ENCODE peak calls at places on chromosomes 2 and 18, in five cellular contexts. N, U, Z, V and I are unnamed samples. For H3K27me3, the result is how much of the 10 kb centered on the place peaks cover.

GRCh38 chr18:27785815-27786537 is 391.0 kb downstream of the CDH2 start:
- DNase-seq in U (no peak), V (no peak), Z (no peak), N (no peak), I (no peak)

GRCh38 chr18:49178736-49179135 is 228.0 kb upstream of the SMAD7 start:
- DNase-seq in Z (peak), V (no peak), U (no peak), N (peak), I (peak)

GRCh38 chr2:216799873-216800421 is 59.9 kb downstream of the TNP1 start:
- DNase-seq in V (no peak), N (peak), Z (no peak), U (no peak), I (no peak)

GRCh38 chr2:46032161-46032813 is 264.9 kb upstream of the EPAS1 start:
- DNase-seq in V (no peak), U (no peak), Z (no peak), N (no peak), I (no peak)

GRCh38 chr2:188734688-188735087 is 239.5 kb upstream of the COL3A1 start:
- DNase-seq in U (no peak), V (no peak), Z (no peak), N (no peak), I (peak)

GRCh38 chr2:183232161-183232865 is 108.1 kb downstream of the NUP35 start:
- DNase-seq in Z (no peak), V (no peak), N (peak), U (no peak), I (no peak)

GRCh38 chr2:216018709-216019108 is 5.4 kb upstream of the MREG start:
- DNase-seq in Z (no peak), N (no peak), U (no peak), V (no peak), I (no peak)

GRCh38 chr2:234631896-234632514 is 135.1 kb upstream of the ARL4C start:
- DNase-seq in N (no peak), V (no peak), U (no peak), Z (no peak), I (peak)

GRCh38 chr2:29879456-29879855 is 41.9 kb downstream of the ALK start:
- DNase-seq in V (no peak), N (no peak), U (no peak), Z (no peak), I (no peak)

GRCh38 chr2:1802469-1803216 is 58.3 kb upstream of the PXDN start:
- DNase-seq in U (no peak), N (no peak), V (no peak), Z (no peak), I (no peak)

GRCh38 chr18:72869786-72870185 is 2.0 kb upstream of the NETO1 start:
- DNase-seq in N (no peak), Z (no peak), U (no peak), V (no peak), I (peak)

GRCh38 chr18:63410792-63411191 is 11.5 kb downstream of the VPS4B start:
- DNase-seq in V (no peak), N (peak), Z (no peak), U (no peak), I (no peak)

GRCh38 chr2:61722311-61722710 is 131.5 kb downstream of the FAM161A start:
- DNase-seq in U (no peak), N (no peak), Z (no peak), V (no peak), I (no peak)

GRCh38 chr2:176114930-176115625 is 1.5 kb upstream of the HOXD10 start:
- DNase-seq in N (peak), U (no peak), V (no peak), Z (no peak), I (peak)
- H3K27me3 ChIP-seq in N (under half), U (half or more), V (under half), Z (half or more), I (half or more)

GRCh38 chr2:71702071-71702970 is 249.0 kb downstream of the DYSF start:
- DNase-seq in U (no peak), V (no peak), Z (no peak), N (no peak), I (no peak)
- H3K27me3 ChIP-seq in U (under half), V (under half), Z (under half), N (under half), I (under half)

GRCh38 chr2:172102858-172103359 is at the start of gene DLX2:
- DNase-seq in U (peak), N (peak), Z (peak), V (peak), I (peak)

GRCh38 chr2:172103471-172104292 is 982 bp upstream of the DLX2 start:
- DNase-seq in N (peak), V (peak), U (peak), Z (peak), I (peak)

GRCh38 chr2:172101008-172101706 is 1.5 kb downstream of the DLX2 start:
- DNase-seq in Z (no peak), N (peak), U (no peak), V (no peak), I (peak)

GRCh38 chr2:172101707-172102158 is 967 bp downstream of the DLX2 start:
- DNase-seq in N (peak), V (no peak), U (no peak), Z (no peak), I (no peak)

GRCh38 chr2:172102159-172102857 is 392 bp downstream of the DLX2 start:
- DNase-seq in V (no peak), N (peak), Z (no peak), U (no peak), I (peak)
- H3K27me3 ChIP-seq in V (under half), N (under half), Z (half or more), U (half or more), I (half or more)

GRCh38 chr18:11532758-11533512 is 76.5 kb upstream of the SLC35G4 start:
- DNase-seq in Z (no peak), N (no peak), U (no peak), V (no peak), I (no peak)
- H3K27me3 ChIP-seq in Z (under half), N (under half), U (under half), V (under half), I (under half)

GRCh38 chr2:222319576-222320440 is 21.0 kb upstream of the PAX3 start:
- DNase-seq in U (no peak), N (peak), V (no peak), Z (no peak), I (peak)
- H3K27me3 ChIP-seq in U (under half), N (half or more), V (under half), Z (under half), I (half or more)

DNA sequence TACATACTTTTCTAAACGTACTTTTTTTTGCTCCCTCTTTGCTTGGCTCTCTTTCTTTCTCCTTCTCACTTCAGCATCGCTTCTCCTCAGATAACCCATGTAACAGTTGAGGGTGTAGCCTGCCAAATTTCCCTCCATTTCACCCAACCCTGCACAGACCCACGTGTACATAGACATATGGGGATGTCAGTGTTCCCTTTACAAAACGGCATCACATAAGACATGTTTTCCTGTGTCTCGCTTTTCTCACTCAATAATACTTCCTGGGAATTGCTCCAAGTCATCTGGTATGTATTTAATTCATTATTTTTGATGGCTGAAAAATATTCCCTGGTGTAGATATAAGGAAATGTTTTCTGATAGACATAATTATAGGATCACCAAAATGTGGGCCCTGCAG is 176.8 kb downstream of the LOXHD1 start:
- DNase-seq in V (no peak), N (no peak), U (no peak), Z (no peak), I (no peak)
- H3K27me3 ChIP-seq in V (under half), N (under half), U (under half), Z (under half), I (under half)

DNA sequence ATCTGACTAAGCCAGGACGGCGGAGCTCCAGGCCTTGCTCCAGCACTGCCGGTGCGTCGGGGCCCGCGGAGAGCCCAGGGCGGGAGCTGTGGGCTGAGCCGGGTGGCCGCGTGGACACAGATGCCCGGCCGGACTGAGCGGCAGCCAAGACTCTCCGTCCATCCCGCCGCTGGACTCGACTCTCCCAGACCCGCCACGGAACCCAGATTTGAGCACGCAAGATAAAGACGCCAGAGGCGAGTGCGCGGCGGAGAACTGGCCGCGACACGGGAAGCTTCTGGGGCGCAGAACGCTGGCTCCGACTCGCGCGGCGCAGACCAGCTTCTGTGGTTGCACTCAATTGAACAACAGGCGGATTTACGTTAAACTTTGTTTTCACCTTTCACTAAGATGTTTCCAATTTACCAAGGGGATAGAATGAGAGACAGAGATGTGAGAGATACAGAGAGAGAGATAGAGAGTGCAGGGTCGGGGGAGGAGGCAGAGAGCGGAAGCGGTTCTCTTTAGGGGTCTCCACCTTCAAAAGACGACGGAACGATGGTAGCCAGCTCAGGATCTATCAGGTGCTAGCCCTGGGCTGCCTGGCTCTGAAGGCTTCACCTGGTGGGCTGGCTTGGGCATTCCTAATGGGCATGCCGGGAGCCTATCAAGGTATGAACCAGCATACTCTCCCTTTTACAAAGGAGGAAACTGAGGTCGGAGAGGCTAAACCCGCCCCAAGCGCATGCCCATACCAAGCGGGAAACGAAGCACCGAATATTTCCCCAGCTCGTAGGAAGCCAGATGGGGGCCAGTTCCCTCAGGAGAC is 10.4 kb upstream of the EN1 start:
- DNase-seq in Z (no peak), V (no peak), U (no peak), N (no peak), I (peak)
- H3K27me3 ChIP-seq in Z (under half), V (under half), U (half or more), N (under half), I (half or more)

GRCh38 chr2:19542796-19543195 is 184.4 kb upstream of the OSR1 start:
- DNase-seq in Z (no peak), V (no peak), N (peak), U (no peak), I (no peak)

GRCh38 chr2:19544020-19544383 is 185.6 kb upstream of the OSR1 start:
- DNase-seq in U (no peak), N (peak), V (no peak), Z (no peak), I (no peak)

GRCh38 chr2:19540739-19541503 is 182.5 kb upstream of the OSR1 start:
- DNase-seq in V (no peak), Z (no peak), N (peak), U (no peak), I (no peak)

GRCh38 chr2:19543271-19544019 is 185.0 kb upstream of the OSR1 start:
- DNase-seq in V (no peak), U (no peak), N (peak), Z (no peak), I (no peak)

DNA sequence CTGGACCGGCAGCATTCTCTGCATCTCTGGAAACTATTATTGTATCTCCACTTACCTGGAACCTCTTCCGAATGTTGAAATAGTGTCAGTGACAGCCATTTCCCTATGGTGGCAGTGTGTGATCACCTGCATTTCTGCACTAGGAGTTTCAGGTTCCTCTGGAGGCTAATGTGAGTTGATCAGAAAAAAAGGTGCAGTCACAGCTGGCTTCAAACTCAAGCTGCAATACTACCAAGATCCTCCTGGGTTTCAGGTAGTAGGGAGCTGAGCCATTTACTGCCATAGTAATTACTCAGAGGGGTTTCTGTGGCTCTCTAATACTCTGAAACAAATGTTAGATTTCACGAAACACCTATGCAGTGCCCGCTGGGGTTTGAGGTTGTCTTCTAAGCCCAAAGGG is 183.5 kb upstream of the OSR1 start:
- DNase-seq in Z (no peak), U (no peak), V (no peak), N (no peak), I (peak)
- H3K27me3 ChIP-seq in Z (under half), U (under half), V (under half), N (under half), I (under half)

GRCh38 chr2:240840435-240841060 is 20.5 kb upstream of the KIF1A start:
- DNase-seq in V (no peak), N (peak), U (no peak), Z (peak), I (peak)
- H3K27me3 ChIP-seq in V (under half), N (under half), U (under half), Z (under half), I (under half)

DNA sequence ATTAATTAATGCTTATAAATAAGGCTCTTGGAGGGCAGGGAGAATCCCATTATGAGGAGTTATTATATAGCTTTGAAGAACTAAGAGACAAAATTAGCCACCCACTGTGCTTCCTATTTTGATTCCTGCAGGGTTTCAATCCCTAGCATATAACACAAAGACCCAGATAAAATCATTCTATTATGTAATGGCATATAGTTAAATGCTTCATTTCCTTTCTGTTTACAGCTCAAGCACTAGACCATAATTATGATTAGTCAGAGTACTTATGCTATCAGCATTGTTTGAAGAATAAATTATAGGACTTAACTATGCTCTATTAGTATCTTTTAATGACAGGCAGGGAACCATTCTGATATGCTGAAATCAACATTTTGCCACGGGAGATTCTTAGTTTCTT is 9.1 kb downstream of the GPR155 start:
- DNase-seq in V (no peak), Z (no peak), U (no peak), N (no peak), I (no peak)
- H3K27me3 ChIP-seq in V (under half), Z (under half), U (under half), N (under half), I (under half)